ENCODE peak calls at places on chromosomes 13 and 19, in eight cellular contexts. I is epithelial cell of prostate, K is HepG2, N is tibial nerve, S is HL-60, D is PC-3, X is cardiac muscle cell, F is RWPE1. E is an unnamed sample.

GRCh38 chr19:38735257-38735686 is 9.0 kb downstream of the CAPN12 start:
- DNase-seq in K (no peak), D (peak), I (no peak), S (no peak), F (no peak), X (peak), N (no peak), E (no peak)

GRCh38 chr19:49718991-49719390 is 28.1 kb downstream of the CPT1C start:
- DNase-seq in F (no peak), X (no peak), D (no peak), K (no peak), N (no peak), I (no peak), S (no peak), E (no peak)

GRCh38 chr19:58575183-58576041 is 2.3 kb upstream of the MZF1 start:
- DNase-seq in N (peak), F (peak), S (peak), K (peak), D (peak), X (peak), I (peak), E (peak)

GRCh38 chr13:65913173-65913572 is 1317.0 kb downstream of the PCDH9 start:
- DNase-seq in N (no peak), D (peak), S (no peak), I (no peak), F (peak), X (no peak), K (no peak), E (no peak)

GRCh38 chr19:10408511-10409291 is 5.4 kb upstream of the CDC37 start:
- DNase-seq in F (no peak), X (no peak), I (no peak), K (no peak), N (no peak), S (peak), D (no peak), E (no peak)

GRCh38 chr13:101965096-101965495 is 436.8 kb downstream of the FGF14 start:
- DNase-seq in X (no peak), F (no peak), N (no peak), K (no peak), D (no peak), I (no peak), S (no peak), E (no peak)

GRCh38 chr13:47027797-47028437 is 131.1 kb upstream of the HTR2A start:
- DNase-seq in F (no peak), N (no peak), X (peak), S (no peak), I (no peak), D (no peak), K (no peak), E (no peak)

GRCh38 chr13:96734499-96734898 is 259.8 kb downstream of the OXGR1 start:
- DNase-seq in I (no peak), S (no peak), K (no peak), X (no peak), D (no peak), N (no peak), F (no peak), E (no peak)

GRCh38 chr13:73880365-73880764 is 253.8 kb downstream of the KLF12 start:
- DNase-seq in N (no peak), F (no peak), S (no peak), I (no peak), K (no peak), X (no peak), D (no peak), E (no peak)

GRCh38 chr19:38135150-38135998 is 88.6 kb downstream of the DPF1 start:
- DNase-seq in S (no peak), F (peak), N (no peak), X (no peak), D (no peak), I (no peak), K (no peak), E (peak)

GRCh38 chr19:7554990-7555864 is 19.7 kb downstream of the PNPLA6 start:
- DNase-seq in N (no peak), F (peak), S (no peak), I (no peak), K (no peak), X (peak), D (no peak), E (no peak)

GRCh38 chr19:48541813-48542212 is 10.2 kb upstream of the SULT2B1 start:
- DNase-seq in D (no peak), S (no peak), N (no peak), I (no peak), X (no peak), K (no peak), F (no peak), E (no peak)

GRCh38 chr13:99308481-99309087 is 1.4 kb upstream of the GPR183 start:
- DNase-seq in N (no peak), K (no peak), I (no peak), X (no peak), S (no peak), D (no peak), F (no peak), E (no peak)

GRCh38 chr13:112968910-112969691 is at the start of gene MCF2L:
- DNase-seq in D (peak), I (no peak), N (no peak), X (peak), K (peak), S (no peak), F (no peak), E (no peak)

GRCh38 chr19:15144046-15144646 is 36.9 kb downstream of the SYDE1 start:
- DNase-seq in X (no peak), F (no peak), S (no peak), K (no peak), N (no peak), I (peak), D (no peak), E (peak)

GRCh38 chr13:111117961-111118360 is 2.9 kb downstream of the ARHGEF7 start:
- DNase-seq in X (no peak), K (no peak), I (no peak), D (no peak), S (no peak), N (no peak), F (no peak), E (no peak)

GRCh38 chr13:33264620-33264978 is 21.0 kb downstream of the STARD13 start:
- DNase-seq in S (no peak), I (no peak), F (no peak), K (no peak), N (no peak), D (no peak), X (no peak), E (no peak)

GRCh38 chr19:3959766-3960131 is 11.2 kb downstream of the DAPK3 start:
- DNase-seq in D (no peak), X (no peak), I (no peak), S (no peak), K (no peak), N (no peak), F (no peak), E (no peak)
- H3K27ac ChIP-seq in D (no peak), X (no peak), I (no peak), S (no peak), K (no peak), N (no peak), F (no peak), E (no peak)

GRCh38 chr13:94878721-94879120 is 166.4 kb upstream of the SOX21 start:
- DNase-seq in N (no peak), I (no peak), S (no peak), X (no peak), K (no peak), F (no peak), D (no peak), E (no peak)
- H3K27ac ChIP-seq in N (no peak), I (no peak), S (no peak), X (no peak), K (no peak), F (no peak), D (no peak), E (no peak)

DNA sequence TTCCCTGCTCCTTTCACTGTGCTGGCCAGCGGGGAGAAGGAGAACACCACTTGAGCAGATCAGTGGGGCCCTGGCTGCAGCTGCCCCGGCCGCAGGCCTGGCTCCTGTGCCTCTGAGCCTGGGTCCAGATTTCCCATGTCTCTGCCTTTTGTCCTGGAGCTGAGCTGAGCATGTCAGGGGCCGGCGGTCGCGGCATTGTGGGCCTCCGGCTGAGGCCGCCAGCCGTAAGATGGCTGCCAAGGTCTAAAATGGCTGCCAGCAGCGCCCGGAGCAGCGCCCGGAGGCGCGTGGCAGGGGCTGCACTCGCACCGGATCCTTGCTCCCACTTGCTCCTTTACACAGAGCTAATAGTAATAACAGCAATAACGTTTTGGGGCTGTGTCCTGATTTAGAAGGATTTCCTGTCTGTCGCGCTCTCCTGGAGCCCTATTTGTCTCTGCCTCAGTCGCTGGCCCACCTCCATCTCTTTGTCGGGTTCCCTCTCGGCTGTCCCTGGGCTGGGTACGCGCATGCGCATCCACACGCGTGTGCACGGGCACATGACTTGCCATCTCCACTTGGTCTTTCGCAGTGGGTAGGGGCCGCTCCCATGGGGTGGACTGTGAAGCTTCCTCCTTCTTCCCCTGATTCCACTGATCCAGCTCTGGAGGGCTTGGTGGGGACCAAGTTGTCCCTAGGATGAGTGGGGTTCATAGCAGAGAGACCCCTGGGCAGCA is 32.1 kb downstream of the LYL1 start:
- DNase-seq in S (no peak), X (no peak), F (no peak), N (no peak), D (no peak), K (no peak), I (no peak), E (no peak)
- H3K27ac ChIP-seq in S (no peak), X (no peak), F (peak), N (peak), D (no peak), K (no peak), I (no peak), E (no peak)

GRCh38 chr19:17538684-17539287 is 16.7 kb upstream of the COLGALT1 start:
- DNase-seq in N (no peak), S (no peak), F (no peak), K (no peak), X (no peak), D (peak), I (no peak), E (no peak)

GRCh38 chr19:17542042-17542441 is 13.4 kb upstream of the COLGALT1 start:
- DNase-seq in N (no peak), X (no peak), K (no peak), F (no peak), D (no peak), S (no peak), I (no peak), E (no peak)

GRCh38 chr19:17540174-17540573 is 15.3 kb upstream of the COLGALT1 start:
- DNase-seq in K (no peak), I (no peak), D (no peak), X (no peak), N (no peak), S (no peak), F (no peak), E (no peak)

GRCh38 chr19:17541184-17541759 is 14.2 kb upstream of the COLGALT1 start:
- DNase-seq in K (no peak), F (no peak), I (no peak), X (no peak), D (no peak), N (no peak), S (no peak), E (no peak)

GRCh38 chr19:17539288-17540117 is 15.9 kb upstream of the COLGALT1 start:
- DNase-seq in S (peak), K (peak), X (peak), D (peak), F (peak), N (peak), I (peak), E (peak)
- H3K27ac ChIP-seq in S (no peak), K (no peak), X (no peak), D (no peak), F (peak), N (no peak), I (no peak), E (no peak)

DNA sequence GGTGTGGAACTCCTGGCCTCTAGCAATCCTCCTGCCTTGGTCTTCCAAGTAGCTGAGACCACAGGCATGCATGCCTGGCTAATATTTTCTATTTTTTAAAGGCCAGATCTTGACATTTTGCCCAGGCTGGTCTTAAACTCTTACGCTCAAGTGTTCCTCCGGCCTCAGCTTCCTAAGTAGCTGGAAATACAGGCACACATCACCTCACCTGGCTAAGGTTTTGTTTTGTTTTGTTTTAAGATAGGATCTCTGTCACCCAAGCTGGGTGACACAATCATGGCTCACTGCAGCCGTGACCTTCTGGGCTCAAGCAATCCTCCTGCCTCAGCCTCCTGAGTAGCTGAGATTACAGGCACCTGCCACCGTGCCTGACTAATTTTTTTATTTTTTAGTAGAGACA is 5.5 kb upstream of the RLN3 start:
- DNase-seq in D (peak), X (no peak), I (no peak), K (no peak), N (no peak), F (no peak), S (no peak), E (no peak)
- H3K27ac ChIP-seq in D (no peak), X (no peak), I (no peak), K (no peak), N (no peak), F (no peak), S (no peak), E (no peak)

GRCh38 chr13:78258304-78258703 is 339.7 kb upstream of the EDNRB start:
- DNase-seq in X (no peak), N (no peak), D (no peak), I (no peak), F (no peak), S (no peak), K (no peak), E (no peak)

GRCh38 chr13:78254113-78254512 is 335.5 kb upstream of the EDNRB start:
- DNase-seq in S (no peak), D (no peak), K (no peak), I (no peak), X (no peak), N (no peak), F (no peak), E (no peak)

DNA sequence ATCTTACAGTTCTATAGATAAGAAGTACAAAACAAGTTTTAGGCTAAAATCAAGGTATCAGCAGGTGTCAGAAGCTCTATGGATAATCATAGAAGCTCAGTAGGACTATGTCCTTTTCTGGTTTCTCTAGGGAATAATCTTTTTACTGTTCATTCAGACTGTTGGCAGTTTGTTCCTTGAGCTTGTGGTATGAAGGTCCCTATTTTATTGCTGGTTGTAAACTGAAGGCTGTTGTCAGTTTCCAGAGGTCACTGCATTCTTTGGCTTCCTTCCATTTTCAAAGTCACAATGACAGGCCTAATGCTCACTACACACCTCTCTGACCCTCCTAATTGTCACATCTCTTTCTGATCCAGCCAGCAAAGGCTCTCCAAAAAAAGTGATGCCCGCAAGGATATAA is 337.8 kb upstream of the EDNRB start:
- DNase-seq in K (no peak), N (no peak), S (no peak), X (peak), D (no peak), I (no peak), F (no peak), E (no peak)
- H3K27ac ChIP-seq in K (no peak), N (no peak), S (no peak), X (no peak), D (no peak), I (no peak), F (no peak), E (no peak)

GRCh38 chr19:33413426-33413725 is 39.9 kb downstream of the CEBPG start:
- DNase-seq in I (no peak), K (no peak), F (no peak), S (no peak), D (no peak), N (no peak), X (no peak), E (no peak)
- H3K27ac ChIP-seq in I (no peak), K (no peak), F (no peak), S (no peak), D (no peak), N (no peak), X (no peak), E (no peak)

DNA sequence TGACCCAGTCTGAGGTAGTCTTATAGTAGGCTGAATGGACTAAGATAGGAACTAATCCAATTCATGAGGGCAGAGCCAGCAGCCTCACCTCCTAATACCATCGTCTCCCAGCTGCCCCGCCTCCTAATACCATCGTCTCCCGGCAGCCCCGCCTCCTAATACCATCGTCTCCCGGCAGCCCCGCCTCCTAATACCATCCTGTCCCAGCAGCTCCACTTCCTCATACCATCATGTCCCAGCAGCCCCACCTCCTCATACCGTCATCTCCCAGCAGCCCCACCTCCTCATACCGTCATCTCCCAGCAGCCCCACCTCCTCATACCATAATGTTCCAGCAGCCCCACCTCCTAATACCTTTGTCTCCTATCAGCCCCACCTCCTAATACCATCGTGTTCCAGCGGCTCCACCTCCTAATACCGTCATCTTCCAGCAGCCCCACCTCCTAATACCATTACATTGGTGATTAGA is 2.5 kb upstream of the ARGLU1 start:
- DNase-seq in X (no peak), F (peak), I (peak), K (no peak), N (peak), S (no peak), D (no peak), E (peak)
- H3K27ac ChIP-seq in X (no peak), F (no peak), I (peak), K (no peak), N (no peak), S (no peak), D (no peak), E (peak)

DNA sequence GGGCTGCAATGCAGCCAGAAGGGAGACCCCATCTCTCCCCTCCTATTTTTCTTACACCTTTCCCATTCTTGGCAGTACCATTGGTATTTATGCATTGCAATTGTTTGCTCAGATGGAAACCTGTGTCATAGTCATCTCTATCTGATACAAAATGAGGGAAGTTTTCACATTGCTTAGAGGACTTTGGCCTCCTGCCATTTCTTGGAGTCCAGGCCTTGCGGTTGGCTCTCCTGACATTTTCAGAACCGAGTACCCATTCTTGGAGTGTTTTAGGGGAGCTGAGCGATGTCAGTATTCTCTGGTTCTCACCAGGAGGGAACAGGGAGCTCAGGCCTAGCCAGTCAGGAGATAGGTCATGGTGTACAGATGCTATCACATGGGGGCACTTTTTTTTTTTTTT is 1.5 kb downstream of the SIN3B start:
- DNase-seq in I (no peak), X (no peak), F (no peak), K (no peak), N (no peak), S (no peak), D (no peak), E (no peak)
- H3K27ac ChIP-seq in I (peak), X (no peak), F (peak), K (no peak), N (no peak), S (no peak), D (no peak), E (peak)